ENCODE peak calls at places on chromosomes 6 and 20, in eight cellular contexts. D is endothelial cell of umbilical vein, O is breast epithelium, M is right cardiac atrium, E is mesenchymal stem cell, S is IMR-90, V is thyroid gland, F is GM23338. Y is an unnamed sample. For H3K4me1, the result is how much of the 10 kb centered on the place peaks cover.

GRCh38 chr6:129679250-129679649 is 30.7 kb downstream of the ARHGAP18 start:
- DNase-seq in F (no peak), D (peak), E (no peak), S (peak), O (no peak), V (no peak), M (no peak), Y (no peak)

GRCh38 chr6:75211920-75212590 is 6.2 kb upstream of the COL12A1 start:
- DNase-seq in E (peak), V (no peak), O (no peak), F (no peak), M (no peak), D (no peak), S (no peak), Y (no peak)

GRCh38 chr6:92688328-92688727 is 731.0 kb downstream of the EPHA7 start:
- DNase-seq in F (no peak), M (no peak), S (no peak), V (no peak), E (peak), O (no peak), D (peak), Y (no peak)

GRCh38 chr6:160919713-160920112 is 71.9 kb upstream of the MAP3K4 start:
- DNase-seq in O (no peak), M (no peak), D (no peak), V (no peak), F (no peak), E (peak), S (peak), Y (no peak)

GRCh38 chr6:107578642-107579332 is 88.9 kb downstream of the SOBP start:
- DNase-seq in D (no peak), O (no peak), F (peak), V (no peak), M (no peak), S (no peak), E (no peak), Y (no peak)

GRCh38 chr20:5168582-5169396 is 42.0 kb downstream of the CDS2 start:
- DNase-seq in F (peak), V (peak), M (peak), D (peak), E (peak), S (peak), O (no peak), Y (no peak)

GRCh38 chr6:15620616-15621015 is 42.2 kb downstream of the DTNBP1 start:
- DNase-seq in D (no peak), E (no peak), S (no peak), M (no peak), F (peak), O (no peak), V (no peak), Y (no peak)

GRCh38 chr20:45415822-45416637 is at the start of gene PIGT:
- DNase-seq in D (peak), O (peak), E (peak), F (peak), S (peak), M (peak), V (peak), Y (peak)

GRCh38 chr6:155985660-155986138 is 530.1 kb upstream of the NOX3 start:
- DNase-seq in M (peak), S (no peak), O (no peak), V (no peak), F (no peak), D (peak), E (no peak), Y (no peak)

GRCh38 chr20:36313936-36314335 is 7.8 kb downstream of the DLGAP4 start:
- DNase-seq in O (no peak), M (no peak), D (no peak), V (no peak), F (no peak), E (no peak), S (no peak), Y (no peak)

GRCh38 chr6:75149253-75149652 is 56.6 kb downstream of the COL12A1 start:
- DNase-seq in E (no peak), D (peak), M (no peak), V (no peak), S (peak), F (no peak), O (no peak), Y (no peak)

GRCh38 chr6:106136845-106137244 is 50.7 kb downstream of the PRDM1 start:
- DNase-seq in S (no peak), D (no peak), F (no peak), O (no peak), E (no peak), V (no peak), M (no peak), Y (no peak)

GRCh38 chr6:92428443-92428842 is 990.9 kb downstream of the EPHA7 start:
- DNase-seq in M (no peak), V (no peak), E (no peak), O (no peak), D (no peak), F (no peak), S (no peak), Y (no peak)

GRCh38 chr6:110367001-110367400 is 8.9 kb upstream of the METTL24 start:
- DNase-seq in O (no peak), V (no peak), F (no peak), M (no peak), S (no peak), E (no peak), D (no peak), Y (no peak)

GRCh38 chr20:8260837-8261241 is 128.8 kb downstream of the PLCB1 start:
- DNase-seq in M (peak), O (no peak), S (no peak), D (no peak), F (peak), E (no peak), V (no peak), Y (no peak)

GRCh38 chr6:88208736-88209135 is 42.6 kb upstream of the CNR1 start:
- DNase-seq in D (no peak), O (no peak), E (no peak), M (no peak), V (no peak), S (no peak), F (no peak), Y (no peak)

GRCh38 chr6:28336284-28337024 is 506 bp upstream of the ZSCAN31 start:
- DNase-seq in F (no peak), E (peak), O (no peak), D (no peak), M (no peak), V (peak), S (peak), Y (no peak)

GRCh38 chr6:158262755-158263154 is 49.5 kb upstream of the TULP4 start:
- DNase-seq in O (no peak), F (no peak), E (no peak), S (no peak), D (no peak), M (no peak), V (no peak), Y (no peak)

GRCh38 chr6:45947807-45948206 is 67.9 kb downstream of the CLIC5 start:
- DNase-seq in E (no peak), D (no peak), M (no peak), V (no peak), S (no peak), F (no peak), O (no peak), Y (no peak)

GRCh38 chr6:69232506-69233194 is 564.2 kb downstream of the LMBRD1 start:
- DNase-seq in E (peak), O (no peak), D (peak), S (peak), V (peak), M (peak), F (peak), Y (no peak)

GRCh38 chr6:134593887-134594286 is 276.0 kb upstream of the SGK1 start:
- DNase-seq in S (no peak), E (no peak), M (no peak), F (no peak), V (no peak), D (no peak), O (no peak), Y (no peak)

GRCh38 chr6:18632670-18633410 is 245.7 kb downstream of the RNF144B start:
- DNase-seq in O (no peak), V (no peak), M (no peak), E (peak), S (peak), D (peak), F (no peak), Y (no peak)

GRCh38 chr6:27545271-27546046 is 72.6 kb upstream of the ZNF184 start:
- DNase-seq in O (no peak), D (peak), F (peak), S (peak), E (peak), M (no peak), V (no peak), Y (no peak)

GRCh38 chr20:25033250-25033940 is 24.5 kb downstream of the ACSS1 start:
- DNase-seq in F (no peak), M (no peak), O (no peak), E (no peak), V (no peak), S (no peak), D (peak), Y (no peak)

DNA sequence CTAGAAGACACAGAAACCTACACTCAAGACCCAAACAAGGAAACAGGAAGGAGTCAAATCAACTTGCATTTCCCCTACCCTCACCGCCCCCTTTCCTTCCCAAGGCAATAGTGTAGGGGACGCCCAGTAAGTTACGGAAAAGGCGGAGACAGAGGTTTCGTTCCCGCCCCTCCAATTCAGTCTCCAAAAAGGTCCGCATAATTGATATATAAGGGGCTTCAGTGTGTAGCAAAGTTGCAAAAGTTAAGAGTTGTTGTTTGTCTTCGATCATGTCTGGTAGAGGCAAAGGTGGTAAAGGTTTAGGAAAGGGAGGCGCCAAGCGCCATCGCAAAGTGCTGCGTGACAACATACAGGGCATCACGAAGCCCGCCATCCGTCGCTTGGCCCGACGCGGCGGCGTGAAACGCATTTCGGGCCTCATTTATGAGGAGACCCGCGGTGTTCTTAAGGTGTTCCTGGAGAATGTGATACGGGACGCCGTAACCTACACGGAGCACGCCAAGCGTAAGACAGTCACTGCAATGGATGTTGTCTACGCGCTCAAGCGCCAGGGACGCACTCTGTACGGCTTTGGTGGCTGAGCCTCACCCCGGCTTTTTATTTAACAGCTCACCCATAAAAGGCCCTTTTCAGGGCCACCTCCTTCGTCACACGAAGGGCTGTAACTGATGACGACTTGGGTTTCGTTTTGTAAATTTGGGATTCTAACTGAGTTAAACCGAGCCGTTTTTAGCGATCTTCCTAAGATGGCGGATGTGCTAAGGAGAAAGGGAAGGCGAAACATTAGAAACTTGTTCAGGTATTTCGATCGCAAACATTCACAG is 124.6 kb upstream of the BTN3A2 start:
- DNase-seq in O (peak), V (peak), F (peak), D (peak), S (peak), E (peak), M (peak), Y (peak)
- H3K4me1 ChIP-seq in O (under half), V (under half), F (under half), D (under half), S (under half), E (under half), M (under half), Y (under half)

GRCh38 chr6:37273697-37274096 is 15.8 kb upstream of the TMEM217 start:
- DNase-seq in D (no peak), O (no peak), E (no peak), V (no peak), M (no peak), S (no peak), F (no peak), Y (no peak)

GRCh38 chr6:37280162-37280895 is 22.4 kb upstream of the TMEM217 start:
- DNase-seq in O (no peak), D (no peak), E (no peak), M (no peak), V (no peak), S (no peak), F (no peak), Y (no peak)

GRCh38 chr6:37279366-37280134 is 21.6 kb upstream of the TMEM217 start:
- DNase-seq in O (no peak), D (no peak), S (peak), V (no peak), F (no peak), M (no peak), E (peak), Y (no peak)

GRCh38 chr6:37275350-37275749 is 17.4 kb upstream of the TMEM217 start:
- DNase-seq in S (no peak), E (no peak), F (no peak), V (no peak), M (no peak), D (no peak), O (no peak), Y (no peak)

GRCh38 chr6:37276916-37277509 is 19.1 kb upstream of the TMEM217 start:
- DNase-seq in E (no peak), S (no peak), O (no peak), D (no peak), M (no peak), V (no peak), F (no peak), Y (no peak)
- H3K4me1 ChIP-seq in E (under half), S (under half), O (under half), D (under half), M (under half), V (under half), F (under half), Y (under half)

GRCh38 chr6:11606287-11606686 is 68.7 kb downstream of the TMEM170B start:
- DNase-seq in F (no peak), O (peak), S (no peak), E (no peak), D (peak), M (no peak), V (peak), Y (no peak)

GRCh38 chr6:11604836-11605506 is 67.4 kb downstream of the TMEM170B start:
- DNase-seq in F (no peak), V (no peak), D (no peak), M (peak), E (no peak), O (no peak), S (no peak), Y (no peak)

GRCh38 chr6:11607381-11607780 is 69.8 kb downstream of the TMEM170B start:
- DNase-seq in M (peak), V (peak), S (peak), E (peak), D (peak), F (no peak), O (peak), Y (no peak)

GRCh38 chr6:11604215-11604614 is 66.7 kb downstream of the TMEM170B start:
- DNase-seq in D (no peak), O (no peak), M (no peak), E (no peak), F (no peak), V (no peak), S (no peak), Y (no peak)

GRCh38 chr6:11605507-11605905 is 68.0 kb downstream of the TMEM170B start:
- DNase-seq in S (no peak), M (no peak), O (no peak), F (no peak), V (no peak), D (peak), E (no peak), Y (no peak)
- H3K4me1 ChIP-seq in S (under half), M (under half), O (under half), F (under half), V (under half), D (under half), E (under half), Y (under half)

GRCh38 chr20:48684501-48685041 is 143.2 kb downstream of the PREX1 start:
- DNase-seq in O (no peak), F (no peak), E (no peak), V (no peak), D (peak), M (no peak), S (no peak), Y (no peak)

GRCh38 chr20:48685300-48685699 is 142.5 kb downstream of the PREX1 start:
- DNase-seq in V (no peak), S (no peak), F (no peak), O (no peak), M (no peak), E (no peak), D (no peak), Y (no peak)

GRCh38 chr20:48687097-48687800 is 140.6 kb downstream of the PREX1 start:
- DNase-seq in O (no peak), F (no peak), S (no peak), E (no peak), V (no peak), M (no peak), D (no peak), Y (no peak)

GRCh38 chr20:48688579-48688978 is 139.2 kb downstream of the PREX1 start:
- DNase-seq in F (no peak), O (no peak), D (no peak), V (no peak), M (no peak), E (no peak), S (no peak), Y (no peak)

DNA sequence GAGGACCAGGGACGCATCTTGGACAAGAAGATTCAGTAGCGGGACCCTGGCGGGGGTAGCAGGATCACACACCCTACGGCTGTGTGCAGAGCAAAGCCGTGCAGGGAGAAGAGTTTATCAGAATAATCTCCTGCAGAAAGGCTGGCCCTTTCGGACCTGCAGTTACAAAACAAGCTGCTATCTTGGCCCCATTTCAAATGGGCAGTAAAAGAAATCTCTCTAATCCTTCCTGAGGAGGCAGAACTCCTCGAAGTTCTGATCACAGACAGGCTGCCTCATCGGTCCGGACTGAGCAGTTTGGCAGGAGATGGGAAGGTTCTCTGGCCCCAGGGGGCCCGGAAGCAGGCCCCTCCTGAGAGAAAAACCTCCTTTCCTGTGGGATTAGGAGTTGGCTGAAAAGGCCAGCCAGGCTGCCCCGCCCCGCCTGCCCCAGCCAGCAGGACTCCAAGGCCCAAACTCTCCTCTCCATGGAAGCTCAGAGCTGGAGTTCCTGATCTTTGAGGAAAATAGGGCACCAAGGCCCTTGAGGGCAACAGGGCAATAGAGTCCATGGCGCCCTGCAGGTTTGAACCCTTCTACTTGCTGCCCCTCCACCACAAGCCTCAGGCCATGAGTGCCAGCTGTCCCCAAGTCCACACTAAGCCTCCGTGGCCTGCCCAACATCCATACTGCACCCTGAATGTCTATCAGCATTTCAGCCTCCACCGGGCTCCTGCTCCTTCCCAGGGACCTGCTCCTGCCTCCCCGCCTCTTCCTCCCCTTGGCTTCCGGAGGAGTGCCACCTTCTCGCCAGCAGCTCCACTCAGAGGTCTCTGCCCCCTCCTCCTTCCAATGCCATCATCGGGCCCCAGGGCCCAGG is 141.3 kb downstream of the PREX1 start:
- DNase-seq in S (no peak), E (no peak), F (no peak), M (peak), D (peak), V (peak), O (no peak), Y (no peak)
- H3K4me1 ChIP-seq in S (under half), E (under half), F (under half), M (under half), D (half or more), V (under half), O (under half), Y (under half)

DNA sequence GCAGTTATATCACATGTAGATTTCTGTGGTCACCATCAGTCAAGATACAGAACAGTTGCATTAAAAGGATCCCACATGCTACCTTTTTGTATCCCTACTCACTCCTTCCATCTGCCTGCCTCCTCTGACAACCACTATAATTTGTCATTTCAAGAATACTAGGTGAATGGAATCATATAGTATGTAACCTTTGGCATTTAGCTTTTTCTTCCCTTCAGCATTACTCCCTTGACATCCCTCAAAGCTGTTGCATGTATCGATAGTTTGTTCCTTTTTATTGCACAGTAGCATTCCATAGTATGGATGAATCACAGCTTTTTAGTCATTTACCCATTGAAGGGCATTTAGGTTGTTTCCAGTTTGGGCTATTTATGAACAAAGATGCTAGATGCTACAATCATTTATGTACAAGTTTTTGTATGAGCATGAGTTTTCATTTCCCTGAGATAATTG is 26.1 kb downstream of the NCOA7 start:
- DNase-seq in E (no peak), D (no peak), S (no peak), V (no peak), O (no peak), M (no peak), F (no peak), Y (no peak)
- H3K4me1 ChIP-seq in E (under half), D (half or more), S (under half), V (under half), O (under half), M (under half), F (under half), Y (under half)

GRCh38 chr20:1466211-1467081 is at the start of gene NSFL1C:
- DNase-seq in V (peak), E (peak), F (peak), D (peak), S (peak), O (peak), M (peak), Y (peak)

GRCh38 chr20:1468117-1468624 is 1.5 kb upstream of the NSFL1C start:
- DNase-seq in E (no peak), D (no peak), S (no peak), M (no peak), F (no peak), V (no peak), O (no peak), Y (no peak)

GRCh38 chr20:1467082-1467354 is 369 bp upstream of the NSFL1C start:
- DNase-seq in D (no peak), O (no peak), S (no peak), M (no peak), F (no peak), V (no peak), E (no peak), Y (no peak)

GRCh38 chr20:1469306-1469905 is 2.8 kb upstream of the NSFL1C start:
- DNase-seq in E (no peak), D (no peak), S (no peak), V (no peak), F (no peak), O (no peak), M (no peak), Y (no peak)

GRCh38 chr20:1467355-1468116 is 887 bp upstream of the NSFL1C start:
- DNase-seq in V (peak), O (peak), E (no peak), F (peak), M (no peak), D (no peak), S (no peak), Y (peak)
- H3K4me1 ChIP-seq in V (under half), O (under half), E (under half), F (under half), M (under half), D (under half), S (under half), Y (under half)